ENCODE peak calls at places on chromosome 12, in eight cellular contexts. One of them, this sample, is unnamed.

GRCh38 chr12:115598827-115599226 is 678.7 kb downstream of the MED13L start:
- DNase-seq in pancreas: no peak
- DNase-seq in AG04449: no peak
- DNase-seq in pulmonary artery endothelial cell: no peak
- DNase-seq in bronchial epithelial cell: no peak
- DNase-seq in hepatic stellate cell: no peak
- DNase-seq in putamen: peak
- DNase-seq in amniotic stem cell: no peak
- DNase-seq in this sample: no peak

GRCh38 chr12:26277511-26278246 is 82.3 kb downstream of the SSPN start:
- DNase-seq in bronchial epithelial cell: no peak
- DNase-seq in AG04449: no peak
- DNase-seq in hepatic stellate cell: no peak
- DNase-seq in pancreas: no peak
- DNase-seq in putamen: no peak
- DNase-seq in amniotic stem cell: no peak
- DNase-seq in pulmonary artery endothelial cell: no peak
- DNase-seq in this sample: no peak

GRCh38 chr12:113232787-113233585 is 11.7 kb downstream of the TPCN1 start:
- DNase-seq in pulmonary artery endothelial cell: no peak
- DNase-seq in amniotic stem cell: no peak
- DNase-seq in hepatic stellate cell: no peak
- DNase-seq in putamen: peak
- DNase-seq in AG04449: no peak
- DNase-seq in bronchial epithelial cell: no peak
- DNase-seq in pancreas: no peak
- DNase-seq in this sample: no peak

GRCh38 chr12:69475237-69475984 is 5.2 kb downstream of the FRS2 start:
- DNase-seq in AG04449: no peak
- DNase-seq in amniotic stem cell: no peak
- DNase-seq in putamen: no peak
- DNase-seq in pancreas: no peak
- DNase-seq in bronchial epithelial cell: no peak
- DNase-seq in hepatic stellate cell: peak
- DNase-seq in pulmonary artery endothelial cell: peak
- DNase-seq in this sample: no peak

GRCh38 chr12:5514016-5514415 is 82.1 kb downstream of the NTF3 start:
- DNase-seq in hepatic stellate cell: no peak
- DNase-seq in pulmonary artery endothelial cell: no peak
- DNase-seq in AG04449: no peak
- DNase-seq in putamen: no peak
- DNase-seq in bronchial epithelial cell: no peak
- DNase-seq in pancreas: no peak
- DNase-seq in amniotic stem cell: no peak
- DNase-seq in this sample: no peak

GRCh38 chr12:95051241-95051640 is 22.2 kb downstream of the NR2C1 start:
- DNase-seq in putamen: no peak
- DNase-seq in amniotic stem cell: no peak
- DNase-seq in AG04449: no peak
- DNase-seq in bronchial epithelial cell: no peak
- DNase-seq in pancreas: no peak
- DNase-seq in hepatic stellate cell: no peak
- DNase-seq in pulmonary artery endothelial cell: no peak
- DNase-seq in this sample: no peak

GRCh38 chr12:52715416-52715815 is 12.1 kb upstream of the KRT77 start:
- DNase-seq in amniotic stem cell: no peak
- DNase-seq in AG04449: no peak
- DNase-seq in bronchial epithelial cell: peak
- DNase-seq in pancreas: no peak
- DNase-seq in putamen: no peak
- DNase-seq in pulmonary artery endothelial cell: no peak
- DNase-seq in hepatic stellate cell: no peak
- DNase-seq in this sample: no peak

GRCh38 chr12:93148412-93148811 is 219.3 kb upstream of the EEA1 start:
- DNase-seq in hepatic stellate cell: no peak
- DNase-seq in pancreas: no peak
- DNase-seq in bronchial epithelial cell: no peak
- DNase-seq in putamen: no peak
- DNase-seq in amniotic stem cell: no peak
- DNase-seq in AG04449: no peak
- DNase-seq in pulmonary artery endothelial cell: no peak
- DNase-seq in this sample: no peak

GRCh38 chr12:132708150-132708549 is 2.5 kb upstream of the PGAM5 start:
- DNase-seq in pulmonary artery endothelial cell: no peak
- DNase-seq in putamen: no peak
- DNase-seq in AG04449: no peak
- DNase-seq in bronchial epithelial cell: no peak
- DNase-seq in amniotic stem cell: no peak
- DNase-seq in pancreas: no peak
- DNase-seq in hepatic stellate cell: no peak
- DNase-seq in this sample: no peak

GRCh38 chr12:104457746-104458644 is 1.2 kb downstream of the CHST11 start:
- DNase-seq in amniotic stem cell: no peak
- DNase-seq in putamen: no peak
- DNase-seq in AG04449: no peak
- DNase-seq in pulmonary artery endothelial cell: no peak
- DNase-seq in hepatic stellate cell: peak
- DNase-seq in pancreas: peak
- DNase-seq in bronchial epithelial cell: peak
- DNase-seq in this sample: no peak

GRCh38 chr12:133120385-133121191 is 9.5 kb downstream of the ZNF891 start:
- DNase-seq in hepatic stellate cell: no peak
- DNase-seq in pancreas: no peak
- DNase-seq in AG04449: no peak
- DNase-seq in bronchial epithelial cell: peak
- DNase-seq in pulmonary artery endothelial cell: no peak
- DNase-seq in putamen: no peak
- DNase-seq in amniotic stem cell: no peak
- DNase-seq in this sample: no peak

GRCh38 chr12:11650697-11651281 is 1.3 kb downstream of the ETV6 start:
- DNase-seq in pancreas: no peak
- DNase-seq in AG04449: no peak
- DNase-seq in hepatic stellate cell: peak
- DNase-seq in pulmonary artery endothelial cell: no peak
- DNase-seq in bronchial epithelial cell: peak
- DNase-seq in amniotic stem cell: no peak
- DNase-seq in putamen: peak
- DNase-seq in this sample: no peak

GRCh38 chr12:28145211-28145610 is 45.0 kb upstream of the CCDC91 start:
- DNase-seq in AG04449: no peak
- DNase-seq in pancreas: no peak
- DNase-seq in hepatic stellate cell: no peak
- DNase-seq in amniotic stem cell: no peak
- DNase-seq in pulmonary artery endothelial cell: no peak
- DNase-seq in bronchial epithelial cell: no peak
- DNase-seq in putamen: no peak
- DNase-seq in this sample: no peak

GRCh38 chr12:7642876-7643309 is 22.8 kb downstream of the APOBEC1 start:
- DNase-seq in bronchial epithelial cell: no peak
- DNase-seq in pulmonary artery endothelial cell: no peak
- DNase-seq in hepatic stellate cell: no peak
- DNase-seq in pancreas: no peak
- DNase-seq in AG04449: no peak
- DNase-seq in amniotic stem cell: no peak
- DNase-seq in putamen: no peak
- DNase-seq in this sample: no peak

GRCh38 chr12:27382126-27382795 is 49.6 kb downstream of the BMAL2 start:
- DNase-seq in AG04449: peak
- DNase-seq in pancreas: no peak
- DNase-seq in hepatic stellate cell: peak
- DNase-seq in pulmonary artery endothelial cell: no peak
- DNase-seq in bronchial epithelial cell: no peak
- DNase-seq in amniotic stem cell: no peak
- DNase-seq in putamen: no peak
- DNase-seq in this sample: no peak

GRCh38 chr12:52009081-52009751 is 2.5 kb downstream of the TAMALIN start:
- DNase-seq in putamen: no peak
- DNase-seq in pulmonary artery endothelial cell: no peak
- DNase-seq in hepatic stellate cell: no peak
- DNase-seq in AG04449: no peak
- DNase-seq in amniotic stem cell: no peak
- DNase-seq in pancreas: no peak
- DNase-seq in bronchial epithelial cell: no peak
- DNase-seq in this sample: no peak

GRCh38 chr12:88153959-88154358 is 11.9 kb downstream of the TMTC3 start:
- DNase-seq in putamen: no peak
- DNase-seq in hepatic stellate cell: peak
- DNase-seq in pancreas: no peak
- DNase-seq in AG04449: no peak
- DNase-seq in amniotic stem cell: peak
- DNase-seq in bronchial epithelial cell: peak
- DNase-seq in pulmonary artery endothelial cell: peak
- DNase-seq in this sample: peak

GRCh38 chr12:83945871-83946270 is 966.7 kb downstream of the SLC6A15 start:
- DNase-seq in pulmonary artery endothelial cell: no peak
- DNase-seq in pancreas: no peak
- DNase-seq in putamen: no peak
- DNase-seq in bronchial epithelial cell: peak
- DNase-seq in amniotic stem cell: no peak
- DNase-seq in hepatic stellate cell: no peak
- DNase-seq in AG04449: no peak
- DNase-seq in this sample: peak

GRCh38 chr12:5022030-5022429 is 21.6 kb upstream of the KCNA5 start:
- DNase-seq in amniotic stem cell: no peak
- DNase-seq in putamen: no peak
- DNase-seq in pulmonary artery endothelial cell: no peak
- DNase-seq in hepatic stellate cell: no peak
- DNase-seq in bronchial epithelial cell: peak
- DNase-seq in pancreas: no peak
- DNase-seq in AG04449: no peak
- DNase-seq in this sample: no peak

GRCh38 chr12:34389378-34390170 is 367.3 kb downstream of the ALG10 start:
- DNase-seq in bronchial epithelial cell: no peak
- DNase-seq in pancreas: no peak
- DNase-seq in hepatic stellate cell: no peak
- DNase-seq in putamen: no peak
- DNase-seq in amniotic stem cell: no peak
- DNase-seq in AG04449: no peak
- DNase-seq in pulmonary artery endothelial cell: no peak
- DNase-seq in this sample: no peak

GRCh38 chr12:113322353-113322752 is 12.6 kb downstream of the SLC8B1 start:
- DNase-seq in amniotic stem cell: peak
- DNase-seq in pancreas: no peak
- DNase-seq in bronchial epithelial cell: peak
- DNase-seq in hepatic stellate cell: peak
- DNase-seq in pulmonary artery endothelial cell: no peak
- DNase-seq in AG04449: peak
- DNase-seq in putamen: no peak
- DNase-seq in this sample: peak

GRCh38 chr12:75974323-75975273 is 57.0 kb downstream of the PHLDA1 start:
- DNase-seq in putamen: no peak
- DNase-seq in pulmonary artery endothelial cell: no peak
- DNase-seq in hepatic stellate cell: no peak
- DNase-seq in amniotic stem cell: no peak
- DNase-seq in bronchial epithelial cell: no peak
- DNase-seq in AG04449: no peak
- DNase-seq in pancreas: no peak
- DNase-seq in this sample: no peak

GRCh38 chr12:52629251-52630103 is 11.1 kb upstream of the KRT73 start:
- DNase-seq in amniotic stem cell: no peak
- DNase-seq in bronchial epithelial cell: no peak
- DNase-seq in hepatic stellate cell: no peak
- DNase-seq in AG04449: no peak
- DNase-seq in pulmonary artery endothelial cell: no peak
- DNase-seq in putamen: no peak
- DNase-seq in pancreas: no peak
- DNase-seq in this sample: no peak

GRCh38 chr12:122979001-122979907 is 1.2 kb upstream of the ARL6IP4 start:
- DNase-seq in hepatic stellate cell: no peak
- DNase-seq in AG04449: no peak
- DNase-seq in amniotic stem cell: no peak
- DNase-seq in bronchial epithelial cell: no peak
- DNase-seq in putamen: no peak
- DNase-seq in pancreas: no peak
- DNase-seq in pulmonary artery endothelial cell: no peak
- DNase-seq in this sample: no peak

GRCh38 chr12:501722-502447 is 42.1 kb downstream of the B4GALNT3 start:
- DNase-seq in putamen: no peak
- DNase-seq in pulmonary artery endothelial cell: no peak
- DNase-seq in AG04449: no peak
- DNase-seq in pancreas: no peak
- DNase-seq in bronchial epithelial cell: no peak
- DNase-seq in hepatic stellate cell: no peak
- DNase-seq in amniotic stem cell: no peak
- DNase-seq in this sample: no peak

GRCh38 chr12:82596484-82596883 is 90.2 kb upstream of the TMTC2 start:
- DNase-seq in putamen: no peak
- DNase-seq in pancreas: no peak
- DNase-seq in AG04449: no peak
- DNase-seq in amniotic stem cell: no peak
- DNase-seq in bronchial epithelial cell: no peak
- DNase-seq in pulmonary artery endothelial cell: no peak
- DNase-seq in hepatic stellate cell: no peak
- DNase-seq in this sample: no peak

GRCh38 chr12:57940052-57940914 is 1.1 kb upstream of the ATP23 start:
- DNase-seq in pancreas: no peak
- DNase-seq in putamen: no peak
- DNase-seq in bronchial epithelial cell: no peak
- DNase-seq in amniotic stem cell: no peak
- DNase-seq in hepatic stellate cell: no peak
- DNase-seq in AG04449: no peak
- DNase-seq in pulmonary artery endothelial cell: no peak
- DNase-seq in this sample: no peak

GRCh38 chr12:28040251-28040650 is 67.7 kb upstream of the PTHLH start:
- DNase-seq in pancreas: no peak
- DNase-seq in putamen: no peak
- DNase-seq in pulmonary artery endothelial cell: no peak
- DNase-seq in bronchial epithelial cell: no peak
- DNase-seq in hepatic stellate cell: no peak
- DNase-seq in AG04449: no peak
- DNase-seq in amniotic stem cell: no peak
- DNase-seq in this sample: no peak

GRCh38 chr12:76216585-76217472 is 131.4 kb downstream of the BBS10 start:
- DNase-seq in pancreas: no peak
- DNase-seq in amniotic stem cell: no peak
- DNase-seq in putamen: no peak
- DNase-seq in pulmonary artery endothelial cell: no peak
- DNase-seq in AG04449: no peak
- DNase-seq in hepatic stellate cell: no peak
- DNase-seq in bronchial epithelial cell: no peak
- DNase-seq in this sample: no peak

GRCh38 chr12:106192659-106193403 is 54.1 kb upstream of the NUAK1 start:
- DNase-seq in hepatic stellate cell: no peak
- DNase-seq in amniotic stem cell: no peak
- DNase-seq in bronchial epithelial cell: no peak
- DNase-seq in putamen: no peak
- DNase-seq in AG04449: no peak
- DNase-seq in pulmonary artery endothelial cell: no peak
- DNase-seq in pancreas: no peak
- DNase-seq in this sample: no peak

GRCh38 chr12:44476683-44477082 is 399.4 kb downstream of the NELL2 start:
- DNase-seq in AG04449: no peak
- DNase-seq in bronchial epithelial cell: no peak
- DNase-seq in putamen: no peak
- DNase-seq in amniotic stem cell: no peak
- DNase-seq in pancreas: no peak
- DNase-seq in hepatic stellate cell: no peak
- DNase-seq in pulmonary artery endothelial cell: no peak
- DNase-seq in this sample: no peak

GRCh38 chr12:107616941-107617340 is 68.7 kb upstream of the PWP1 start:
- DNase-seq in amniotic stem cell: no peak
- DNase-seq in pulmonary artery endothelial cell: no peak
- DNase-seq in AG04449: no peak
- DNase-seq in hepatic stellate cell: no peak
- DNase-seq in pancreas: no peak
- DNase-seq in putamen: no peak
- DNase-seq in bronchial epithelial cell: no peak
- DNase-seq in this sample: no peak

GRCh38 chr12:2198088-2198501 is 145.3 kb downstream of the CACNA1C start:
- DNase-seq in bronchial epithelial cell: peak
- DNase-seq in putamen: peak
- DNase-seq in AG04449: peak
- DNase-seq in pancreas: no peak
- DNase-seq in hepatic stellate cell: peak
- DNase-seq in amniotic stem cell: peak
- DNase-seq in pulmonary artery endothelial cell: no peak
- DNase-seq in this sample: no peak

GRCh38 chr12:15662303-15662980 is 126.7 kb downstream of the EPS8 start:
- DNase-seq in pancreas: no peak
- DNase-seq in bronchial epithelial cell: peak
- DNase-seq in pulmonary artery endothelial cell: peak
- DNase-seq in hepatic stellate cell: peak
- DNase-seq in putamen: no peak
- DNase-seq in AG04449: peak
- DNase-seq in amniotic stem cell: peak
- DNase-seq in this sample: peak

This sample was measured in AG04450.